ENCODE peak calls at places on chromosomes 16 and 17, in six cellular contexts. One of them, this sample, is unnamed.

GRCh38 chr16:19823322-19823721 is 61.3 kb downstream of the GPRC5B start:
- DNase-seq in CD8-positive, alpha-beta T cell: no peak
- DNase-seq in A549: no peak
- DNase-seq in stomach: no peak
- DNase-seq in endodermal cell: no peak
- DNase-seq in colonic mucosa: no peak
- DNase-seq in this sample: no peak

GRCh38 chr16:80300876-80301275 is 239.9 kb upstream of the DYNLRB2 start:
- DNase-seq in CD8-positive, alpha-beta T cell: no peak
- DNase-seq in A549: no peak
- DNase-seq in stomach: no peak
- DNase-seq in endodermal cell: no peak
- DNase-seq in colonic mucosa: no peak
- DNase-seq in this sample: no peak

GRCh38 chr16:54326266-54326662 is 39.7 kb upstream of the IRX3 start:
- DNase-seq in CD8-positive, alpha-beta T cell: no peak
- DNase-seq in A549: no peak
- DNase-seq in stomach: no peak
- DNase-seq in endodermal cell: no peak
- DNase-seq in colonic mucosa: no peak
- DNase-seq in this sample: no peak

GRCh38 chr17:54907385-54907784 is 6.7 kb downstream of the TOM1L1 start:
- DNase-seq in CD8-positive, alpha-beta T cell: no peak
- DNase-seq in A549: no peak
- DNase-seq in stomach: no peak
- DNase-seq in endodermal cell: no peak
- DNase-seq in colonic mucosa: no peak
- DNase-seq in this sample: no peak

GRCh38 chr16:48583075-48584065 is 26.6 kb downstream of the N4BP1 start:
- DNase-seq in CD8-positive, alpha-beta T cell: no peak
- DNase-seq in A549: no peak
- DNase-seq in stomach: no peak
- DNase-seq in endodermal cell: no peak
- DNase-seq in colonic mucosa: no peak
- DNase-seq in this sample: no peak

GRCh38 chr16:30609928-30610839 is at the start of gene ZNF689:
- DNase-seq in CD8-positive, alpha-beta T cell: peak
- DNase-seq in A549: peak
- DNase-seq in stomach: peak
- DNase-seq in endodermal cell: peak
- DNase-seq in colonic mucosa: peak
- DNase-seq in this sample: peak

GRCh38 chr16:20727181-20727580 is 14.4 kb downstream of the THUMPD1 start:
- DNase-seq in CD8-positive, alpha-beta T cell: no peak
- DNase-seq in A549: no peak
- DNase-seq in stomach: no peak
- DNase-seq in endodermal cell: no peak
- DNase-seq in colonic mucosa: no peak
- DNase-seq in this sample: no peak

GRCh38 chr17:21218101-21218500 is 4.1 kb upstream of the TMEM11 start:
- DNase-seq in CD8-positive, alpha-beta T cell: no peak
- DNase-seq in A549: no peak
- DNase-seq in stomach: no peak
- DNase-seq in endodermal cell: peak
- DNase-seq in colonic mucosa: no peak
- DNase-seq in this sample: no peak

GRCh38 chr16:4982056-4982867 is 24.1 kb downstream of the SEC14L5 start:
- DNase-seq in CD8-positive, alpha-beta T cell: no peak
- DNase-seq in A549: no peak
- DNase-seq in stomach: no peak
- DNase-seq in endodermal cell: no peak
- DNase-seq in colonic mucosa: no peak
- DNase-seq in this sample: no peak

GRCh38 chr17:75250009-75250471 is 11.4 kb downstream of the GGA3 start:
- DNase-seq in CD8-positive, alpha-beta T cell: peak
- DNase-seq in A549: no peak
- DNase-seq in stomach: peak
- DNase-seq in endodermal cell: no peak
- DNase-seq in colonic mucosa: no peak
- DNase-seq in this sample: no peak

GRCh38 chr17:47686276-47686635 is 7.7 kb upstream of the TBKBP1 start:
- DNase-seq in CD8-positive, alpha-beta T cell: no peak
- DNase-seq in A549: no peak
- DNase-seq in stomach: no peak
- DNase-seq in endodermal cell: no peak
- DNase-seq in colonic mucosa: no peak
- DNase-seq in this sample: no peak

GRCh38 chr17:47687748-47688147 is 6.2 kb upstream of the TBKBP1 start:
- DNase-seq in CD8-positive, alpha-beta T cell: no peak
- DNase-seq in A549: no peak
- DNase-seq in stomach: no peak
- DNase-seq in endodermal cell: peak
- DNase-seq in colonic mucosa: no peak
- DNase-seq in this sample: no peak

GRCh38 chr17:47685556-47686275 is 8.2 kb upstream of the TBKBP1 start:
- DNase-seq in CD8-positive, alpha-beta T cell: no peak
- DNase-seq in A549: no peak
- DNase-seq in stomach: no peak
- DNase-seq in endodermal cell: no peak
- DNase-seq in colonic mucosa: no peak
- DNase-seq in this sample: no peak

GRCh38 chr17:47687328-47687690 is 6.7 kb upstream of the TBKBP1 start:
- DNase-seq in CD8-positive, alpha-beta T cell: no peak
- DNase-seq in A549: no peak
- DNase-seq in stomach: no peak
- DNase-seq in endodermal cell: no peak
- DNase-seq in colonic mucosa: no peak
- DNase-seq in this sample: no peak

DNA sequence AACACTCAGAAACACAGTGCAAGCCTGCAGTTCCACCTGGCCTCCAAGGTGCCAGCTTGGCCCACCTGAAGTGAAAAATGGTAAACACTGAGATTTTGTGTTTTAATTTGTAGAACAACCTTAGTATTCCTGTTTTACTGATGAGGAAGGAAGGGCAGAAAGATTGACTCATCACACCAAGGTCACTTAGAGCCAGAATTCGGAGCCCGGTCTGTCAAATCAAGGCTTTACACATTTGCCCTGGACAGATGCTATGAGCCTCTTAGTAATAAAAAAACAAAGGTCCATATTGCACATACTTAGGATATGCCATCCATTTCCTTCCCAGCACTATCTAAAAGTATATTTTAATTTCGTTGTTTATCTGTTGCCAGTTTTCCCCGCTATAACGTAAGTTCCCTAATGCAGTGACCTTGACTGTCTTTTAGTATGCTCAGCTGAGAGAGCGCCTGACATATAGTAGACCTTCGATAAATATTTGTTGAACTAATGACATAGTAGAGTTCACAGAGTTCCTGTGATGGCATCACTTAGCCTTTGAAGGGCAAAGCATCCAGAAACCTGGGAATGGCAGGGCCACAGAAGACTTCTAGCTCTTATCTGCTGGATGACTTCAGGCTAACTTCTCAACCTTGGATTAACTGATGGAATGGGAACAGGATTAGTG is 7.2 kb upstream of the TBKBP1 start:
- DNase-seq in CD8-positive, alpha-beta T cell: no peak
- DNase-seq in A549: no peak
- DNase-seq in stomach: no peak
- DNase-seq in endodermal cell: no peak
- DNase-seq in colonic mucosa: no peak
- DNase-seq in this sample: no peak
- H3K27ac ChIP-seq in CD8-positive, alpha-beta T cell: no peak
- H3K27ac ChIP-seq in A549: no peak
- H3K27ac ChIP-seq in stomach: no peak
- H3K27ac ChIP-seq in endodermal cell: no peak
- H3K27ac ChIP-seq in colonic mucosa: no peak
- H3K27ac ChIP-seq in this sample: no peak

GRCh38 chr17:35493040-35493439 is 44.4 kb downstream of the SLFN12L start:
- DNase-seq in CD8-positive, alpha-beta T cell: no peak
- DNase-seq in A549: no peak
- DNase-seq in stomach: no peak
- DNase-seq in endodermal cell: no peak
- DNase-seq in colonic mucosa: no peak
- DNase-seq in this sample: no peak

GRCh38 chr17:35491417-35491816 is 42.9 kb upstream of the SLFN13 start:
- DNase-seq in CD8-positive, alpha-beta T cell: no peak
- DNase-seq in A549: no peak
- DNase-seq in stomach: no peak
- DNase-seq in endodermal cell: no peak
- DNase-seq in colonic mucosa: no peak
- DNase-seq in this sample: no peak

GRCh38 chr17:35489944-35490343 is 41.4 kb upstream of the SLFN13 start:
- DNase-seq in CD8-positive, alpha-beta T cell: no peak
- DNase-seq in A549: no peak
- DNase-seq in stomach: no peak
- DNase-seq in endodermal cell: peak
- DNase-seq in colonic mucosa: no peak
- DNase-seq in this sample: no peak

GRCh38 chr17:35486920-35487727 is 38.6 kb upstream of the SLFN13 start:
- DNase-seq in CD8-positive, alpha-beta T cell: peak
- DNase-seq in A549: peak
- DNase-seq in stomach: peak
- DNase-seq in endodermal cell: no peak
- DNase-seq in colonic mucosa: peak
- DNase-seq in this sample: no peak
- H3K27ac ChIP-seq in CD8-positive, alpha-beta T cell: peak
- H3K27ac ChIP-seq in A549: peak
- H3K27ac ChIP-seq in stomach: no peak
- H3K27ac ChIP-seq in endodermal cell: no peak
- H3K27ac ChIP-seq in colonic mucosa: no peak
- H3K27ac ChIP-seq in this sample: no peak

DNA sequence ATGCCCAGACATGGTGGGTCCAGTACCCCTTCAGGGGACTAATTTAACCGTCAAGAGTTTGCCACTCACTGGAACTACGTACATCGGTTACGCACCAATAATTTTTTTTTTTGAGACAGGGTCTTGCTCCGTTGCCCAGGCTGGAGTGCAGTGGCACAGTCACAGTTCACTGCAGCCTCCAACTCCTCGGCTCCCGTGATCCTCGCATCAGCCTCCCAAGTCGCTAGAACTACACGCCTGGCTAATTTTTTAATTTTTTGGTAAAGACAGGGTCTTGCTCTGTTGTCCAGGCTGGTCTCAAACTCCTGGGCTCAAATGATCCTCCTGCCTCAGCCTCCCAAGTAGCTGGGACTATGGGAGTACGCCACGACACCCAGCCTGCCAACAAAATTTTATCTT is 15.6 kb downstream of the RPH3AL start:
- DNase-seq in CD8-positive, alpha-beta T cell: no peak
- DNase-seq in A549: no peak
- DNase-seq in stomach: no peak
- DNase-seq in endodermal cell: no peak
- DNase-seq in colonic mucosa: no peak
- DNase-seq in this sample: no peak
- H3K27ac ChIP-seq in CD8-positive, alpha-beta T cell: no peak
- H3K27ac ChIP-seq in A549: no peak
- H3K27ac ChIP-seq in stomach: no peak
- H3K27ac ChIP-seq in endodermal cell: no peak
- H3K27ac ChIP-seq in colonic mucosa: no peak
- H3K27ac ChIP-seq in this sample: no peak

DNA sequence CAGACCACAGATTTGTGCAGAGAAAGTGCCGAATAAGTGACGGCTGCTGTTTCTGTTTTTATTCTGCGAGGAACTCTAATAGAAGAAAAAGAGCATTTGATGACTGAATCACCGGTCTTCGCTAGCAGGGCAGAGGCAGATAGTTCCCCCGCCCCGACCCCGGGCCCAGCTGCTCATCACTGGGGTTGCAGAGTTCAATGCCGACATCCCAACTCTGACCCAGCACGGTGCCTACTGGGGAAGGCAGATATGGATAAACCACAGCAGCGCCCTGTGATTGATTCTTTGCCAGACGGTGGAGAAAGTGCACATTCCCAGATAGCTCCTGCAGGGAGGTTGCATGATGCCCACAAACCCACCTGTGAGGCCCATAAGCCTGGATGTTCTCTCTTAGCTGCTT is 357.9 kb upstream of the HSBP1 start:
- DNase-seq in CD8-positive, alpha-beta T cell: no peak
- DNase-seq in A549: no peak
- DNase-seq in stomach: no peak
- DNase-seq in endodermal cell: no peak
- DNase-seq in colonic mucosa: no peak
- DNase-seq in this sample: no peak
- H3K27ac ChIP-seq in CD8-positive, alpha-beta T cell: no peak
- H3K27ac ChIP-seq in A549: no peak
- H3K27ac ChIP-seq in stomach: no peak
- H3K27ac ChIP-seq in endodermal cell: no peak
- H3K27ac ChIP-seq in colonic mucosa: no peak
- H3K27ac ChIP-seq in this sample: no peak

GRCh38 chr17:2706911-2707510 is 4.6 kb downstream of the CLUH start:
- DNase-seq in CD8-positive, alpha-beta T cell: no peak
- DNase-seq in A549: no peak
- DNase-seq in stomach: no peak
- DNase-seq in endodermal cell: no peak
- DNase-seq in colonic mucosa: no peak
- DNase-seq in this sample: no peak

GRCh38 chr17:2709173-2709661 is 2.3 kb downstream of the CLUH start:
- DNase-seq in CD8-positive, alpha-beta T cell: no peak
- DNase-seq in A549: no peak
- DNase-seq in stomach: peak
- DNase-seq in endodermal cell: peak
- DNase-seq in colonic mucosa: peak
- DNase-seq in this sample: peak

GRCh38 chr17:2708585-2709172 is 2.9 kb downstream of the CLUH start:
- DNase-seq in CD8-positive, alpha-beta T cell: no peak
- DNase-seq in A549: no peak
- DNase-seq in stomach: no peak
- DNase-seq in endodermal cell: no peak
- DNase-seq in colonic mucosa: no peak
- DNase-seq in this sample: no peak

GRCh38 chr17:2705888-2706795 is 5.4 kb downstream of the CLUH start:
- DNase-seq in CD8-positive, alpha-beta T cell: no peak
- DNase-seq in A549: no peak
- DNase-seq in stomach: no peak
- DNase-seq in endodermal cell: no peak
- DNase-seq in colonic mucosa: no peak
- DNase-seq in this sample: no peak

GRCh38 chr17:2707721-2708584 is 3.6 kb downstream of the CLUH start:
- DNase-seq in CD8-positive, alpha-beta T cell: no peak
- DNase-seq in A549: peak
- DNase-seq in stomach: peak
- DNase-seq in endodermal cell: peak
- DNase-seq in colonic mucosa: no peak
- DNase-seq in this sample: no peak
- H3K27ac ChIP-seq in CD8-positive, alpha-beta T cell: no peak
- H3K27ac ChIP-seq in A549: peak
- H3K27ac ChIP-seq in stomach: peak
- H3K27ac ChIP-seq in endodermal cell: no peak
- H3K27ac ChIP-seq in colonic mucosa: peak
- H3K27ac ChIP-seq in this sample: peak

DNA sequence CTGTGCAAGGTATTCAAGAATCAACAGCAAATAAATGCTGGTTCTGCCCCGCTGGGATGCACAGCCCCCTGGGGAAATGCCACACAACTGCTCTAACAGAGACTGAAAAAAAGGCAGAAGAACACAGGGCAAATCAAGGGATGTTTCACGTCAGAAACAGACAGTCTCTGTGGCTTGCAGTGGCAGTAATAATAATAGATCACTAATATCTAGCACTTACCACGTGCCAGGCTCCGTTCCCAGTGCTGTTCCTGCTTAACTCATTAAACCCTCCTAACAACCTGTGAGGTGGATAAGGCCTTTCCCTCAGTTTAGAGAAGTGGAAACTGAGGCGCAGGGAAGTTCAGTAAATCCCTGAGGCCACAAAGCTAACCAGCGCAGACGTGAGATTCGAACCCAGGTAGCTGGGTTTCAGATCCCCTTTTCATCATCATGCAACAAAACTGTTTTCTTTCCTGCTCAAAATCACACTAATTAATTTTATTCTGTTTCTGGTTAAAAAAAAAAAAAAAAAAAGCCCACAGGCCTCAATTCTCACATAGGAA is 36.7 kb downstream of the ARHGAP17 start:
- DNase-seq in CD8-positive, alpha-beta T cell: no peak
- DNase-seq in A549: no peak
- DNase-seq in stomach: no peak
- DNase-seq in endodermal cell: peak
- DNase-seq in colonic mucosa: no peak
- DNase-seq in this sample: no peak
- H3K27ac ChIP-seq in CD8-positive, alpha-beta T cell: no peak
- H3K27ac ChIP-seq in A549: peak
- H3K27ac ChIP-seq in stomach: peak
- H3K27ac ChIP-seq in endodermal cell: no peak
- H3K27ac ChIP-seq in colonic mucosa: peak
- H3K27ac ChIP-seq in this sample: no peak

This sample was measured in prostate gland.